ENCODE peak calls at places on chromosomes 5 and 9, in ten cellular contexts. G, A, I, S, R, L, W, O, Y and X are unnamed samples.

GRCh38 chr5:56463944-56464571 is 230.9 kb upstream of the ANKRD55 start:
- DNase-seq in G (no peak), A (no peak), I (no peak), S (no peak), R (no peak), L (no peak), W (no peak), O (no peak), Y (no peak), X (no peak)

GRCh38 chr9:100428871-100429654 is 2.1 kb downstream of the MSANTD3 start:
- DNase-seq in G (no peak), A (no peak), I (peak; percentile 90), S (no peak), R (peak; percentile 98), L (peak; percentile 98), W (peak; percentile 99), O (no peak), Y (no peak), X (no peak)

GRCh38 chr5:180069589-180070247 is 1.8 kb downstream of the RNF130 start:
- DNase-seq in G (no peak), A (peak; percentile 91), I (no peak), S (no peak), R (no peak), L (no peak), W (no peak), O (no peak), Y (no peak), X (peak; percentile 29)

GRCh38 chr9:81032030-81032572 is 657.2 kb downstream of the TLE1 start:
- DNase-seq in G (no peak), A (no peak), I (peak; percentile 51), S (no peak), R (peak; percentile 58), L (no peak), W (peak; percentile 77), O (no peak), Y (no peak), X (no peak)

GRCh38 chr9:36632892-36633291 is 60.2 kb downstream of the MELK start:
- DNase-seq in G (no peak), A (no peak), I (peak; percentile 13), S (no peak), R (no peak), L (peak; percentile 68), W (peak; percentile 40), O (no peak), Y (no peak), X (peak; percentile 25)

GRCh38 chr9:975740-976257 is 656 bp upstream of the DMRT3 start:
- DNase-seq in G (no peak), A (no peak), I (no peak), S (no peak), R (no peak), L (no peak), W (no peak), O (no peak), Y (no peak), X (no peak)

GRCh38 chr5:111741270-111741669 is 15.7 kb downstream of the NREP start:
- DNase-seq in G (no peak), A (no peak), I (no peak), S (no peak), R (no peak), L (no peak), W (no peak), O (peak; percentile 4), Y (no peak), X (no peak)

GRCh38 chr5:169294621-169295020 is 6.3 kb downstream of the SLIT3 start:
- DNase-seq in G (no peak), A (no peak), I (no peak), S (no peak), R (no peak), L (no peak), W (no peak), O (no peak), Y (no peak), X (no peak)

GRCh38 chr5:154368041-154368800 is 77.6 kb upstream of the SAP30L start:
- DNase-seq in G (no peak), A (no peak), I (peak; percentile 83), S (no peak), R (peak; percentile 86), L (peak; percentile 93), W (peak; percentile 78), O (no peak), Y (peak; percentile 64), X (no peak)

GRCh38 chr9:69976165-69976564 is 67.5 kb upstream of the MAMDC2 start:
- DNase-seq in G (no peak), A (no peak), I (peak; percentile 42), S (no peak), R (peak; percentile 72), L (peak; percentile 89), W (peak; percentile 88), O (no peak), Y (no peak), X (no peak)

GRCh38 chr9:93081931-93082330 is 14.1 kb upstream of the CARD19 start:
- DNase-seq in G (no peak), A (no peak), I (peak; percentile 62), S (no peak), R (no peak), L (no peak), W (no peak), O (no peak), Y (no peak), X (no peak)

GRCh38 chr9:10005206-10005605 is 607.6 kb downstream of the PTPRD start:
- DNase-seq in G (no peak), A (no peak), I (no peak), S (no peak), R (no peak), L (no peak), W (no peak), O (no peak), Y (no peak), X (no peak)

GRCh38 chr5:134840811-134841210 is 5.0 kb upstream of the C5orf24 start:
- DNase-seq in G (no peak), A (no peak), I (no peak), S (no peak), R (no peak), L (no peak), W (no peak), O (no peak), Y (no peak), X (no peak)

GRCh38 chr9:123679330-123679987 is 250.5 kb downstream of the DENND1A start:
- DNase-seq in G (no peak), A (no peak), I (peak; percentile 12), S (no peak), R (no peak), L (no peak), W (no peak), O (no peak), Y (no peak), X (no peak)

GRCh38 chr5:38557309-38557710 is 864 bp upstream of the LIFR start:
- DNase-seq in G (no peak), A (peak; percentile 74), I (no peak), S (no peak), R (no peak), L (no peak), W (no peak), O (no peak), Y (no peak), X (no peak)

GRCh38 chr9:13386935-13387667 is 107.6 kb upstream of the MPDZ start:
- DNase-seq in G (no peak), A (no peak), I (peak; percentile 25), S (no peak), R (no peak), L (no peak), W (no peak), O (no peak), Y (no peak), X (no peak)

GRCh38 chr5:74648835-74649286 is 8.3 kb upstream of the ENC1 start:
- DNase-seq in G (no peak), A (peak; percentile 63), I (peak; percentile 68), S (peak; percentile 29), R (no peak), L (peak; percentile 81), W (peak; percentile 70), O (no peak), Y (peak; percentile 61), X (peak; percentile 70)

GRCh38 chr9:32378993-32379729 is 5.3 kb upstream of the ACO1 start:
- DNase-seq in G (no peak), A (peak; percentile 74), I (peak; percentile 75), S (peak; percentile 55), R (no peak), L (peak; percentile 90), W (peak; percentile 87), O (peak; percentile 72), Y (peak; percentile 59), X (peak; percentile 72)

GRCh38 chr9:111896942-111897830 is 572 bp downstream of the UGCG start:
- DNase-seq in G (peak; percentile 76), A (no peak), I (peak; percentile 29), S (peak; percentile 70), R (no peak), L (peak; percentile 74), W (peak; percentile 40), O (no peak), Y (no peak), X (peak; percentile 80)

GRCh38 chr9:133526721-133527321 is 2.1 kb upstream of the MYMK start:
- DNase-seq in G (no peak), A (peak; percentile 84), I (no peak), S (no peak), R (no peak), L (no peak), W (no peak), O (no peak), Y (no peak), X (no peak)

GRCh38 chr5:121975294-121975693 is 13.5 kb downstream of the SRFBP1 start:
- DNase-seq in G (no peak), A (no peak), I (no peak), S (no peak), R (no peak), L (no peak), W (no peak), O (no peak), Y (no peak), X (no peak)

GRCh38 chr5:168860081-168860480 is 280.9 kb upstream of the PANK3 start:
- DNase-seq in G (no peak), A (no peak), I (no peak), S (no peak), R (no peak), L (no peak), W (no peak), O (no peak), Y (no peak), X (no peak)

GRCh38 chr5:173334808-173335207 is 6.6 kb upstream of the STC2 start:
- DNase-seq in G (no peak), A (no peak), I (no peak), S (no peak), R (no peak), L (no peak), W (no peak), O (no peak), Y (no peak), X (no peak)

GRCh38 chr9:5918460-5918859 is 27.8 kb downstream of the MLANA start:
- DNase-seq in G (no peak), A (no peak), I (no peak), S (no peak), R (no peak), L (no peak), W (no peak), O (no peak), Y (no peak), X (no peak)

GRCh38 chr9:133023117-133023890 is 7.5 kb upstream of the GTF3C5 start:
- DNase-seq in G (no peak), A (no peak), I (no peak), S (no peak), R (no peak), L (peak; percentile 13), W (no peak), O (no peak), Y (no peak), X (no peak)

GRCh38 chr5:76083555-76084495 is 642 bp downstream of the SV2C start:
- DNase-seq in G (no peak), A (no peak), I (peak; percentile 14), S (no peak), R (no peak), L (peak; percentile 3), W (no peak), O (no peak), Y (peak; percentile 46), X (no peak)

GRCh38 chr9:133951265-133951664 is 40.9 kb downstream of the VAV2 start:
- DNase-seq in G (no peak), A (no peak), I (no peak), S (no peak), R (no peak), L (no peak), W (no peak), O (no peak), Y (no peak), X (no peak)

GRCh38 chr9:36597412-36598178 is 24.9 kb downstream of the MELK start:
- DNase-seq in G (no peak), A (no peak), I (peak; percentile 63), S (no peak), R (no peak), L (peak; percentile 72), W (peak; percentile 74), O (no peak), Y (no peak), X (peak; percentile 11)